ENCODE peak calls at places on chromosome 1, in ten cellular contexts. O is GM12865, G is sigmoid colon, F is right cardiac atrium, T is tibial artery, R is thoracic aorta, A is A549, C is upper lobe of right lung, Z is HAP-1, K is foreskin fibroblast. Q is an unnamed sample.

GRCh38 chr1:200527670-200528069 is 92.9 kb downstream of the KIF14 start:
- DNase-seq in O (no peak), G (no peak), F (no peak), T (no peak), R (no peak), A (no peak), C (no peak), Z (no peak), K (no peak), Q (no peak)

GRCh38 chr1:69567847-69568434 is at the start of gene LRRC7:
- DNase-seq in O (no peak), G (no peak), F (peak), T (no peak), R (no peak), A (no peak), C (peak), Z (peak), K (peak), Q (no peak)

GRCh38 chr1:46183119-46183842 is 7.0 kb upstream of the P3R3URF start:
- DNase-seq in O (no peak), G (peak), F (peak), T (peak), R (peak), A (peak), C (peak), Z (no peak), K (peak), Q (no peak)

GRCh38 chr1:69919129-69919921 is 286.1 kb downstream of the LRRC40 start:
- DNase-seq in O (no peak), G (peak), F (peak), T (no peak), R (no peak), A (no peak), C (peak), Z (no peak), K (no peak), Q (no peak)

GRCh38 chr1:201381130-201381529 is 3.6 kb upstream of the TNNT2 start:
- DNase-seq in O (no peak), G (no peak), F (peak), T (no peak), R (no peak), A (no peak), C (peak), Z (no peak), K (no peak), Q (no peak)

GRCh38 chr1:236872075-236872666 is 77.1 kb downstream of the MTR start:
- DNase-seq in O (no peak), G (no peak), F (no peak), T (no peak), R (no peak), A (no peak), C (no peak), Z (no peak), K (no peak), Q (no peak)

GRCh38 chr1:38433097-38433722 is 386.6 kb upstream of the POU3F1 start:
- DNase-seq in O (no peak), G (no peak), F (no peak), T (no peak), R (no peak), A (no peak), C (no peak), Z (no peak), K (no peak), Q (no peak)

GRCh38 chr1:166084613-166085012 is 82.2 kb downstream of the FAM78B start:
- DNase-seq in O (no peak), G (no peak), F (no peak), T (no peak), R (no peak), A (no peak), C (no peak), Z (no peak), K (no peak), Q (peak)

GRCh38 chr1:237470712-237471310 is 419.9 kb downstream of the ZP4 start:
- DNase-seq in O (no peak), G (no peak), F (peak), T (no peak), R (no peak), A (no peak), C (no peak), Z (peak), K (no peak), Q (peak)

GRCh38 chr1:233294991-233295774 is at the start of gene PCNX2:
- DNase-seq in O (peak), G (peak), F (no peak), T (peak), R (no peak), A (peak), C (peak), Z (peak), K (peak), Q (peak)

GRCh38 chr1:23371987-23372386 is 2.4 kb upstream of the ZNF436 start:
- DNase-seq in O (no peak), G (no peak), F (no peak), T (no peak), R (no peak), A (no peak), C (no peak), Z (peak), K (no peak), Q (no peak)

GRCh38 chr1:240691521-240692338 is 79.8 kb upstream of the GREM2 start:
- DNase-seq in O (peak), G (peak), F (no peak), T (peak), R (no peak), A (peak), C (no peak), Z (peak), K (peak), Q (no peak)

GRCh38 chr1:20216574-20216973 is 30.3 kb upstream of the PLA2G2C start:
- DNase-seq in O (peak), G (no peak), F (no peak), T (no peak), R (no peak), A (no peak), C (no peak), Z (no peak), K (peak), Q (peak)

GRCh38 chr1:91282695-91283420 is 121.8 kb downstream of the HFM1 start:
- DNase-seq in O (peak), G (peak), F (peak), T (peak), R (no peak), A (peak), C (no peak), Z (peak), K (peak), Q (peak)

GRCh38 chr1:100927276-100927675 is 31.4 kb downstream of the SLC30A7 start:
- DNase-seq in O (peak), G (no peak), F (no peak), T (no peak), R (no peak), A (no peak), C (no peak), Z (no peak), K (no peak), Q (peak)

GRCh38 chr1:150256549-150257341 is 829 bp upstream of the CA14 start:
- DNase-seq in O (no peak), G (peak), F (no peak), T (no peak), R (no peak), A (no peak), C (peak), Z (peak), K (peak), Q (no peak)

GRCh38 chr1:70504821-70505193 is 93.7 kb downstream of the CTH start:
- DNase-seq in O (peak), G (peak), F (peak), T (no peak), R (no peak), A (no peak), C (no peak), Z (peak), K (peak), Q (no peak)

GRCh38 chr1:27416387-27417111 is 24.1 kb downstream of the GPR3 start:
- DNase-seq in O (peak), G (no peak), F (no peak), T (no peak), R (no peak), A (no peak), C (no peak), Z (peak), K (peak), Q (peak)

GRCh38 chr1:13732971-13733667 is 33.1 kb downstream of the PRDM2 start:
- DNase-seq in O (peak), G (no peak), F (peak), T (no peak), R (no peak), A (no peak), C (no peak), Z (no peak), K (no peak), Q (peak)

GRCh38 chr1:161226320-161226711 is 456 bp downstream of the TOMM40L start:
- DNase-seq in O (peak), G (no peak), F (peak), T (no peak), R (no peak), A (no peak), C (no peak), Z (peak), K (no peak), Q (no peak)

GRCh38 chr1:223421676-223422075 is 28.5 kb downstream of the CCDC185 start:
- DNase-seq in O (no peak), G (no peak), F (no peak), T (no peak), R (no peak), A (no peak), C (no peak), Z (no peak), K (no peak), Q (no peak)

GRCh38 chr1:52233463-52233862 is 91.6 kb downstream of the ZFYVE9 start:
- DNase-seq in O (no peak), G (no peak), F (no peak), T (no peak), R (no peak), A (no peak), C (no peak), Z (no peak), K (no peak), Q (no peak)

GRCh38 chr1:184222561-184223157 is 164.2 kb upstream of the C1orf21 start:
- DNase-seq in O (peak), G (peak), F (peak), T (peak), R (no peak), A (peak), C (no peak), Z (peak), K (peak), Q (peak)

GRCh38 chr1:216464489-216464888 is 41.2 kb upstream of the USH2A start:
- DNase-seq in O (no peak), G (no peak), F (no peak), T (no peak), R (no peak), A (no peak), C (no peak), Z (no peak), K (peak), Q (no peak)

GRCh38 chr1:63772201-63772600 is 1.6 kb upstream of the ROR1 start:
- DNase-seq in O (no peak), G (no peak), F (no peak), T (no peak), R (no peak), A (no peak), C (no peak), Z (no peak), K (no peak), Q (no peak)

GRCh38 chr1:11704691-11705475 is 13.4 kb downstream of the DRAXIN start:
- DNase-seq in O (no peak), G (no peak), F (no peak), T (no peak), R (no peak), A (no peak), C (no peak), Z (no peak), K (no peak), Q (no peak)

GRCh38 chr1:11701981-11702803 is 10.7 kb downstream of the DRAXIN start:
- DNase-seq in O (no peak), G (no peak), F (no peak), T (no peak), R (no peak), A (no peak), C (no peak), Z (no peak), K (no peak), Q (no peak)

GRCh38 chr1:11703357-11704225 is 12.1 kb downstream of the DRAXIN start:
- DNase-seq in O (no peak), G (no peak), F (no peak), T (no peak), R (no peak), A (no peak), C (no peak), Z (no peak), K (no peak), Q (no peak)

GRCh38 chr1:11706292-11706691 is 14.8 kb downstream of the DRAXIN start:
- DNase-seq in O (no peak), G (no peak), F (no peak), T (no peak), R (no peak), A (no peak), C (no peak), Z (no peak), K (no peak), Q (no peak)

GRCh38 chr1:11704226-11704619 is 12.7 kb downstream of the DRAXIN start:
- DNase-seq in O (no peak), G (no peak), F (no peak), T (no peak), R (no peak), A (no peak), C (no peak), Z (no peak), K (no peak), Q (no peak)
- H3K4me3 ChIP-seq in O (no peak), G (no peak), F (no peak), T (no peak), R (no peak), A (no peak), C (no peak), Z (no peak), K (no peak), Q (no peak)

DNA sequence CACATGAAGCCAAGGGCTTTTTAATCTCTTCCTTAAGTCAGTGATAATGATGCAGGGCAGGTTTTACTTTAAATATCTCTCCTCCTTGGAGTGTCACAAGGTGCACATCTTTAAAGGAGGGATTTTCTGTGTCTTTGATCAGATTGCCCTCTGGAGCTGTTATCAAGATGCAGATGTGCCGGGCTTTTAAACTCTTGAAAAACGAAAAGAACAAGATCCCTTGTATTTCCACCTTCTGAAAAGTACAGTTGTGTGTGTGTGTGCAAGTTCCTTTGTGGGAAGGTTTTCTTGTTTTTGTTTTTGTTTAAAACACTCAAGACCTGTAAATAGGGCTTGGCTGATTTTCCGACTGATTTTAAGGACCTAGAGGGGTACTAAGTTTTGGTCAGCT is 1.6 kb downstream of the MARK1 start:
- DNase-seq in O (no peak), G (no peak), F (no peak), T (no peak), R (no peak), A (no peak), C (no peak), Z (no peak), K (no peak), Q (no peak)
- H3K4me3 ChIP-seq in O (peak), G (peak), F (peak), T (peak), R (peak), A (no peak), C (peak), Z (peak), K (peak), Q (no peak)

GRCh38 chr1:225818229-225818628 is 8.3 kb downstream of the EPHX1 start:
- DNase-seq in O (no peak), G (no peak), F (no peak), T (no peak), R (no peak), A (no peak), C (no peak), Z (no peak), K (no peak), Q (no peak)
- H3K4me3 ChIP-seq in O (no peak), G (no peak), F (no peak), T (no peak), R (no peak), A (no peak), C (no peak), Z (no peak), K (no peak), Q (no peak)

DNA sequence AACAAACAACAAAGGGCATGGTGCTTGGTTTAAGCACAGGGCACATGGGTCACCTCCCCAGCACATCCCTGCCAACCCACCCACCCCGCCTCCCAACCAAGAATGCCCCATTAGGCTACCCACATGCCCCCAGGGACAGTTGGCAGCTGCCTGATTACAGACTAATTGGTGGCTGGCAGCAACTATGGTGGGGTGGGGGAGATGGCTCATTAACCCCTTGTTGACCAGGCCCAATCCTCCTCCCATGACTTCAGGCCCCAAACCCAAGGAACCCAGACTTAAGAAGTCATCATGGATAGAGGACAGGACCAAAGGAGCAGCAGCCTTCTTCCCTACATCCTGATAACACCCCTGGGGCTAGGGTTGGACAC is 1.3 kb downstream of the RIMS3 start:
- DNase-seq in O (no peak), G (no peak), F (no peak), T (no peak), R (no peak), A (no peak), C (no peak), Z (no peak), K (no peak), Q (no peak)
- H3K4me3 ChIP-seq in O (no peak), G (no peak), F (no peak), T (no peak), R (peak), A (no peak), C (no peak), Z (no peak), K (no peak), Q (no peak)

DNA sequence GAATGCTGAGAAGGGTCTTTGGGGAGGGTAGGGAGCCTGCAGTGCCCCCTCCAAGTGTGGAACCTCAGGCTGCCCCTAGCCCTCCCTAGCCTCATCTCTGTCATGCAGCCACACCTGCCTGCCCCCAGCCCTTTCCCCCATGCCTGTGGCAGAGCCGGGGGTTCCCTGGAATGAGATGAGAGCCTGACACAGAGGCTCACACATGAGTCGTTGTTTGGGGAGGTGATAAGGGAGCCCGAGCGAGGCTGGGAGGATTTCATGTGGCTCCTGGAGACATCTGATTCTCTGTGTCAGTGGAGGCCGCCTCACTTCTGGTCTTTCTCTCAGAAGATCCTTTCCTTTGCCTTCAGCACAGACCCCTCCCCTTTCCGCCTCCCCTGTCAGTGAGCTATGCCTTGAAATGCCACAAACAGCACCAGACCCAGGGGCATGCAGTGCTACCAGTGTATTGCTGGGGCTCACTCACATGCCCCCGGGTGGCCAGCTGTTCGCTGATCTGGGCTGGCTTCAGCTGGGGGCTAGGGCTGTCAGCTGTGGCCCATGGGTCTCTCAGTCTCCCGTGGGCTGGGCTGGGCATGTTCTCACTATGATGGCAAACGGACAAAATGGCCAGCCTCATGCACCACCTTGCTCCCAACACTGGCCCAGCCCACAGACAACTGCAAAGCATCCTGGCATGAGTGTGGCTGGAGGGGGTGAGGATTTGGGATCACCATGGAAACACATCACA is 102.6 kb downstream of the AJAP1 start:
- DNase-seq in O (no peak), G (no peak), F (no peak), T (no peak), R (no peak), A (no peak), C (no peak), Z (no peak), K (no peak), Q (no peak)
- H3K4me3 ChIP-seq in O (no peak), G (no peak), F (no peak), T (no peak), R (no peak), A (no peak), C (no peak), Z (no peak), K (no peak), Q (no peak)